ENCODE peak calls at places on chromosome 1, in four cellular contexts. One of them, this sample, is unnamed.

GRCh38 chr1:18142471-18142870 is 34.9 kb downstream of the IGSF21 start:
- DNase-seq in lower lobe of right lung: no peak
- DNase-seq in GM23338: no peak
- DNase-seq in SJSA1: no peak
- DNase-seq in this sample: no peak

GRCh38 chr1:214205053-214205452 is 75.9 kb upstream of the SMYD2 start:
- DNase-seq in lower lobe of right lung: no peak
- DNase-seq in GM23338: no peak
- DNase-seq in SJSA1: no peak
- DNase-seq in this sample: no peak

GRCh38 chr1:79161077-79161476 is 154.5 kb upstream of the ADGRL4 start:
- DNase-seq in lower lobe of right lung: no peak
- DNase-seq in GM23338: no peak
- DNase-seq in SJSA1: peak; percentile 5
- DNase-seq in this sample: no peak

GRCh38 chr1:37410080-37410479 is 64.3 kb upstream of the ZC3H12A start:
- DNase-seq in lower lobe of right lung: no peak
- DNase-seq in GM23338: peak; percentile 37
- DNase-seq in SJSA1: no peak
- DNase-seq in this sample: no peak

GRCh38 chr1:196584703-196585102 is 23.5 kb downstream of the KCNT2 start:
- DNase-seq in lower lobe of right lung: no peak
- DNase-seq in GM23338: no peak
- DNase-seq in SJSA1: no peak
- DNase-seq in this sample: no peak

GRCh38 chr1:2130156-2130555 is 64.4 kb downstream of the FAAP20 start:
- DNase-seq in lower lobe of right lung: peak; percentile 35
- DNase-seq in GM23338: no peak
- DNase-seq in SJSA1: no peak
- DNase-seq in this sample: no peak

GRCh38 chr1:233143266-233143665 is 152.3 kb downstream of the PCNX2 start:
- DNase-seq in lower lobe of right lung: no peak
- DNase-seq in GM23338: no peak
- DNase-seq in SJSA1: no peak
- DNase-seq in this sample: no peak

GRCh38 chr1:229410692-229411433 is 23.0 kb downstream of the ACTA1 start:
- DNase-seq in lower lobe of right lung: no peak
- DNase-seq in GM23338: peak; percentile 61
- DNase-seq in SJSA1: no peak
- DNase-seq in this sample: no peak

GRCh38 chr1:209383907-209384709 is 199.4 kb upstream of the CAMK1G start:
- DNase-seq in lower lobe of right lung: no peak
- DNase-seq in GM23338: peak; percentile 55
- DNase-seq in SJSA1: no peak
- DNase-seq in this sample: no peak

GRCh38 chr1:77889671-77890070 is 1.2 kb downstream of the NEXN start:
- DNase-seq in lower lobe of right lung: no peak
- DNase-seq in GM23338: peak; percentile 3
- DNase-seq in SJSA1: peak; percentile 79
- DNase-seq in this sample: no peak

GRCh38 chr1:75908717-75909152 is 23.5 kb downstream of the ASB17 start:
- DNase-seq in lower lobe of right lung: no peak
- DNase-seq in GM23338: peak; percentile 82
- DNase-seq in SJSA1: peak; percentile 18
- DNase-seq in this sample: no peak

GRCh38 chr1:207913951-207914350 is 3.0 kb upstream of the CD34 start:
- DNase-seq in lower lobe of right lung: no peak
- DNase-seq in GM23338: no peak
- DNase-seq in SJSA1: no peak
- DNase-seq in this sample: no peak

GRCh38 chr1:231958448-231958847 is 331.9 kb downstream of the DISC1 start:
- DNase-seq in lower lobe of right lung: no peak
- DNase-seq in GM23338: no peak
- DNase-seq in SJSA1: no peak
- DNase-seq in this sample: no peak

GRCh38 chr1:2234762-2235113 is 6.6 kb downstream of the SKI start:
- DNase-seq in lower lobe of right lung: peak; percentile 69
- DNase-seq in GM23338: peak; percentile 0
- DNase-seq in SJSA1: no peak
- DNase-seq in this sample: no peak

GRCh38 chr1:76543495-76543894 is 323.8 kb upstream of the ST6GALNAC5 start:
- DNase-seq in lower lobe of right lung: no peak
- DNase-seq in GM23338: peak; percentile 11
- DNase-seq in SJSA1: no peak
- DNase-seq in this sample: no peak

GRCh38 chr1:26353210-26353859 is 595 bp downstream of the CRYBG2 start:
- DNase-seq in lower lobe of right lung: no peak
- DNase-seq in GM23338: no peak
- DNase-seq in SJSA1: no peak
- DNase-seq in this sample: no peak

GRCh38 chr1:235919127-235919796 is 52.6 kb upstream of the LYST start:
- DNase-seq in lower lobe of right lung: no peak
- DNase-seq in GM23338: no peak
- DNase-seq in SJSA1: peak; percentile 69
- DNase-seq in this sample: no peak

GRCh38 chr1:75922698-75923097 is 9.5 kb downstream of the ASB17 start:
- DNase-seq in lower lobe of right lung: no peak
- DNase-seq in GM23338: no peak
- DNase-seq in SJSA1: no peak
- DNase-seq in this sample: no peak

GRCh38 chr1:25500694-25501093 is 42.7 kb upstream of the LDLRAP1 start:
- DNase-seq in lower lobe of right lung: no peak
- DNase-seq in GM23338: no peak
- DNase-seq in SJSA1: no peak
- DNase-seq in this sample: no peak

GRCh38 chr1:20440785-20441200 is 45.2 kb downstream of the CAMK2N1 start:
- DNase-seq in lower lobe of right lung: no peak
- DNase-seq in GM23338: peak; percentile 88
- DNase-seq in SJSA1: peak; percentile 45
- DNase-seq in this sample: peak; percentile 23

GRCh38 chr1:37239225-37239740 is 205.0 kb upstream of the GRIK3 start:
- DNase-seq in lower lobe of right lung: no peak
- DNase-seq in GM23338: no peak
- DNase-seq in SJSA1: no peak
- DNase-seq in this sample: no peak

GRCh38 chr1:37673920-37674319 is 18.4 kb upstream of the CDCA8 start:
- DNase-seq in lower lobe of right lung: no peak
- DNase-seq in GM23338: peak; percentile 41
- DNase-seq in SJSA1: no peak
- DNase-seq in this sample: peak; percentile 53

GRCh38 chr1:41323243-41323642 is 38.0 kb upstream of the FOXO6 start:
- DNase-seq in lower lobe of right lung: no peak
- DNase-seq in GM23338: no peak
- DNase-seq in SJSA1: no peak
- DNase-seq in this sample: no peak

GRCh38 chr1:163528710-163529348 is 207.1 kb downstream of the NUF2 start:
- DNase-seq in lower lobe of right lung: no peak
- DNase-seq in GM23338: peak; percentile 52
- DNase-seq in SJSA1: no peak
- DNase-seq in this sample: peak; percentile 18

GRCh38 chr1:206826409-206826808 is 39.0 kb upstream of the IL20 start:
- DNase-seq in lower lobe of right lung: no peak
- DNase-seq in GM23338: no peak
- DNase-seq in SJSA1: no peak
- DNase-seq in this sample: no peak

DNA sequence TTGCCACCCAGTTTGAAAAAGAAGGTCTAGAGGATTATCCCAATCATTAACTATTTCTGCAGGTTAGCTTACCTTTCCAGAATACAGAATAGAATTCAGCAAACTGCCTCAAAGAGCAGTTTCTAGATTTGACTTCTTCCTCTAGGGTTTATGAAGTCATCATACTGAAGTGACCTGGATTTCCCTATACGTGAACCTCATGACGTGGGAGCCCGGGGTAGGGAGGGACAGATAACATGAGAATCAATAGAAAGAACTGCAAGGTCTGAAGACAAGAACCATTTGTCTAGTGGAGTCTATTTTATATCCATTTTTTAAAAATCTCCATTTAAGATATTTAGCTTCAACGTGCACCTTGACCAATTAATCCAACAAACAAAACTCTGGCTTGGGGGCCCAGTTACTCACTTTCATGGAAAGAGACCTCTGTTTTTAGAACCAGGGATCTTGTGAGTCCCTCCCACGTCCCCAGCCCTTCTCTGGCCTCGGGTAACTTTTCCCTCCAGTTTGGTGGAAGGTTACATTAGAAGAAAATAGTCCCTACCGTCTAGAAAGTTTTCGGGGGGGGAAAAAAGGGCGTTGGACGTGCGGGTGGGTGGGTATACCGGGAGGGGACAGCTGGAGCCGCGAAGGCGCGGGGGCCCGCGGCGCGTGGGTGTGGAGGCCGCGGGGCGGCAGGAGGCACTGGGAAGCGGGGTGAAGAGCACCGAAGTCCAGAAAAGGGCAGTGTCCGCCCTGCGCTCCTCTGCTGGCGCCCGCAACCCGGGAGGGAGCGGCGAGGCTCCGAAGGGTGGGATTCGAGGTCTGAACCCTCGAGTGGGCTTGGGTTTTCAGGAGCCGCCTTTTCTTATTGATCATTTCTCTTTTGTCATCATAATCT is 13.8 kb upstream of the POGZ start:
- DNase-seq in lower lobe of right lung: peak; percentile 64
- DNase-seq in GM23338: peak; percentile 89
- DNase-seq in SJSA1: peak; percentile 20
- DNase-seq in this sample: peak; percentile 55
- H3K4me3 ChIP-seq in lower lobe of right lung: peak overlapping the region; percentile 63
- H3K4me3 ChIP-seq in GM23338: peak overlapping the region; percentile 56
- H3K4me3 ChIP-seq in SJSA1: peak overlapping the region; percentile 26
- H3K4me3 ChIP-seq in this sample: peak overlapping the region; percentile 77

GRCh38 chr1:33443705-33444180 is 12.8 kb upstream of the PHC2 start:
- DNase-seq in lower lobe of right lung: no peak
- DNase-seq in GM23338: no peak
- DNase-seq in SJSA1: no peak
- DNase-seq in this sample: no peak
- H3K27ac ChIP-seq in lower lobe of right lung: no peak overlapping the region
- H3K27ac ChIP-seq in GM23338: no peak overlapping the region
- H3K27ac ChIP-seq in SJSA1: no peak overlapping the region
- H3K27ac ChIP-seq in this sample: no peak overlapping the region

DNA sequence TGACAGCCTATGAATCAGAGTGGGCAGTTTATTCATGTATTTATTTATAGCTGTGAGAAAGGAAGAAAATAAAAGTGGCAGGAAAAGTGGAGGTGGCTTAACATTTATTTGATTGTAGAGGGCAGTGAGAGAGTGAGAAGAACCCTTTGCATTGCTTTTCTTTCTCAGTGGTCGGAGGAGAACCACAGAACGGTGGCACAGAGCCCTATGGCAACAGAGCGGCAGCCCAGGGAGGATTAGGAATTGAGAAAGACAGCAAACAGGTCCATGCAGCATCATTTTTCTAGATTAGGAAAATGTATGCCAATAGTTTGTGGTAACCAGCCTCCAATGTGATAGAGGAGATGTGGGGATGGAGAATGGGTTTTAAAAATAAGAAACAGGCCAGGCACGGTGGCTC is 53.1 kb downstream of the NMNAT2 start:
- DNase-seq in lower lobe of right lung: no peak
- DNase-seq in GM23338: no peak
- DNase-seq in SJSA1: no peak
- DNase-seq in this sample: no peak
- H3K36me3 ChIP-seq in lower lobe of right lung: no peaks in the 10 kb centered on the region
- H3K36me3 ChIP-seq in GM23338: no peaks in the 10 kb centered on the region
- H3K36me3 ChIP-seq in SJSA1: no peaks in the 10 kb centered on the region
- H3K36me3 ChIP-seq in this sample: no peaks in the 10 kb centered on the region

DNA sequence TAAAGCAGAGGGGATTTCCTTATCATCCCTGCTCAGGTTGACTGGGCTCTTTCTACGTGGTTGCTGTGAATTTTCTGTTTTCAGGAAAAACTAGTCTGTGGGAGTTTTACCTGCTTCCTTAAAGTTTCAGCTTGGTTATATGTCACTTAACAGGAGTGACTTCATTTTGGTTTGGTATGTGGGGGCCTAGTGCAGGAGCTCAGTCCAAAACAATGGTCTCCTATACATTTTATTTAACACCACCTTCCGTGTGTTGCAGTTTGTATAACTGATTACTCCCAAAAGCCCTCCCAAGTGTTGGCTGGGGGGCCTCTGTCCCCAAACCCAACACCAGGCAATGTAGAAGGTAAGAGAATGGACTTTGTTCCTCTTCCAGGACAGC is 5.3 kb downstream of the IL23R start:
- DNase-seq in lower lobe of right lung: no peak
- DNase-seq in GM23338: no peak
- DNase-seq in SJSA1: no peak
- DNase-seq in this sample: no peak
- H3K4me3 ChIP-seq in lower lobe of right lung: no peak overlapping the region
- H3K4me3 ChIP-seq in GM23338: no peak overlapping the region
- H3K4me3 ChIP-seq in SJSA1: no peak overlapping the region
- H3K4me3 ChIP-seq in this sample: peak overlapping the region; percentile 75

GRCh38 chr1:65688215-65688566 is 104.5 kb upstream of the PDE4B start:
- DNase-seq in lower lobe of right lung: no peak
- DNase-seq in GM23338: no peak
- DNase-seq in SJSA1: no peak
- DNase-seq in this sample: no peak
- H3K27ac ChIP-seq in lower lobe of right lung: no peak overlapping the region
- H3K27ac ChIP-seq in GM23338: no peak overlapping the region
- H3K27ac ChIP-seq in SJSA1: no peak overlapping the region
- H3K27ac ChIP-seq in this sample: no peak overlapping the region

GRCh38 chr1:21894034-21894881 is 42.9 kb downstream of the HSPG2 start:
- DNase-seq in lower lobe of right lung: no peak
- DNase-seq in GM23338: no peak
- DNase-seq in SJSA1: no peak
- DNase-seq in this sample: no peak

GRCh38 chr1:21891081-21891480 is 46.0 kb downstream of the HSPG2 start:
- DNase-seq in lower lobe of right lung: no peak
- DNase-seq in GM23338: no peak
- DNase-seq in SJSA1: no peak
- DNase-seq in this sample: no peak

GRCh38 chr1:21893046-21893805 is 43.9 kb downstream of the HSPG2 start:
- DNase-seq in lower lobe of right lung: no peak
- DNase-seq in GM23338: no peak
- DNase-seq in SJSA1: no peak
- DNase-seq in this sample: no peak

GRCh38 chr1:21888500-21888899 is 48.6 kb downstream of the HSPG2 start:
- DNase-seq in lower lobe of right lung: no peak
- DNase-seq in GM23338: no peak
- DNase-seq in SJSA1: no peak
- DNase-seq in this sample: no peak

GRCh38 chr1:21891621-21892479 is 45.3 kb downstream of the HSPG2 start:
- DNase-seq in lower lobe of right lung: no peak
- DNase-seq in GM23338: no peak
- DNase-seq in SJSA1: no peak
- DNase-seq in this sample: no peak
- H3K36me3 ChIP-seq in lower lobe of right lung: peaks cover 80% of the 10 kb centered on the region
- H3K36me3 ChIP-seq in GM23338: no peaks in the 10 kb centered on the region
- H3K36me3 ChIP-seq in SJSA1: peaks cover 85% of the 10 kb centered on the region
- H3K36me3 ChIP-seq in this sample: no peaks in the 10 kb centered on the region

GRCh38 chr1:9242338-9242969 is 7.9 kb downstream of the H6PD start:
- DNase-seq in lower lobe of right lung: peak; percentile 83
- DNase-seq in GM23338: no peak
- DNase-seq in SJSA1: no peak
- DNase-seq in this sample: no peak
- H3K4me3 ChIP-seq in lower lobe of right lung: peak overlapping the region; percentile 17
- H3K4me3 ChIP-seq in GM23338: no peak overlapping the region
- H3K4me3 ChIP-seq in SJSA1: no peak overlapping the region
- H3K4me3 ChIP-seq in this sample: no peak overlapping the region